ENCODE peak calls at places on chromosomes 11 and 22, in six cellular contexts. M, Z, J, Q, U and W are unnamed samples.

GRCh38 chr11:112656772-112657428 is 304.3 kb upstream of the NCAM1 start:
- DNase-seq in Z (no peak), M (no peak), Q (no peak), U (peak; percentile 42), J (no peak), W (no peak)

GRCh38 chr11:4863893-4864292 is 14.9 kb upstream of the OR51S1 start:
- DNase-seq in U (peak; percentile 6), Z (no peak), Q (no peak), J (no peak), M (no peak), W (no peak)

GRCh38 chr11:116840224-116840745 is 2.9 kb upstream of the APOA1 start:
- DNase-seq in U (peak; percentile 58), M (no peak), Z (no peak), J (peak; percentile 52), Q (no peak), W (no peak)

GRCh38 chr11:86126862-86127261 is 58.0 kb upstream of the PICALM start:
- DNase-seq in J (no peak), M (no peak), Q (no peak), Z (no peak), U (no peak), W (peak; percentile 50)

GRCh38 chr22:39932918-39933649 is 27.1 kb upstream of the TMA7B start:
- DNase-seq in Z (peak; percentile 82), J (no peak), U (peak; percentile 53), M (no peak), Q (peak; percentile 72), W (peak; percentile 53)

GRCh38 chr11:59755701-59756495 is 722 bp downstream of the STX3 start:
- DNase-seq in Z (peak; percentile 83), Q (no peak), J (peak; percentile 93), M (peak; percentile 62), U (peak; percentile 80), W (peak; percentile 85)

GRCh38 chr11:67384851-67385366 is 6.9 kb upstream of the RAD9A start:
- DNase-seq in U (peak; percentile 51), Z (no peak), Q (no peak), M (no peak), J (no peak), W (no peak)

GRCh38 chr11:13074714-13075464 is 65.8 kb downstream of the RASSF10 start:
- DNase-seq in Q (no peak), J (no peak), Z (no peak), M (no peak), U (no peak), W (no peak)

GRCh38 chr11:12195773-12196172 is 85.4 kb downstream of the MICAL2 start:
- DNase-seq in M (no peak), Z (peak; percentile 65), J (no peak), Q (peak; percentile 72), U (no peak), W (no peak)

GRCh38 chr11:126029805-126030204 is 32.9 kb downstream of the CDON start:
- DNase-seq in J (no peak), M (no peak), U (no peak), Z (no peak), Q (no peak), W (no peak)

GRCh38 chr11:118900535-118901384 is 17.1 kb downstream of the CXCR5 start:
- DNase-seq in J (peak; percentile 74), M (no peak), U (no peak), Q (no peak), Z (no peak), W (peak; percentile 44)

GRCh38 chr11:79018371-79018849 is 422.4 kb downstream of the TENM4 start:
- DNase-seq in J (no peak), Z (peak; percentile 2), M (peak; percentile 65), Q (no peak), U (peak; percentile 92), W (no peak)

GRCh38 chr11:30926130-30926529 is 340.0 kb upstream of the MPPED2 start:
- DNase-seq in M (no peak), J (no peak), U (no peak), Z (no peak), Q (no peak), W (no peak)

GRCh38 chr11:128825050-128825806 is 41.9 kb downstream of the KCNJ1 start:
- DNase-seq in J (peak; percentile 74), U (peak; percentile 25), M (no peak), Q (peak; percentile 42), Z (no peak), W (no peak)

GRCh38 chr11:197741-198235 is 4.9 kb downstream of the SCGB1C1 start:
- DNase-seq in M (no peak), J (peak; percentile 58), Q (no peak), U (no peak), Z (no peak), W (peak; percentile 28)

GRCh38 chr22:31841029-31841827 is 87.4 kb downstream of the DEPDC5 start:
- DNase-seq in M (no peak), Q (no peak), Z (no peak), J (no peak), U (no peak), W (no peak)

GRCh38 chr11:123483058-123483457 is 53.0 kb downstream of the GRAMD1B start:
- DNase-seq in Q (no peak), U (peak; percentile 28), M (no peak), Z (no peak), J (no peak), W (no peak)

GRCh38 chr22:17753401-17753989 is 20.8 kb downstream of the BID start:
- DNase-seq in Q (no peak), Z (no peak), J (no peak), U (no peak), M (no peak), W (no peak)

GRCh38 chr22:46673677-46674236 is 53.6 kb downstream of the GRAMD4 start:
- DNase-seq in M (no peak), Q (no peak), Z (no peak), U (no peak), J (no peak), W (no peak)

GRCh38 chr22:29204617-29205183 is 996 bp upstream of the EMID1 start:
- DNase-seq in U (no peak), Z (no peak), Q (no peak), M (peak; percentile 31), J (no peak), W (no peak)

GRCh38 chr11:79415411-79415810 is 25.4 kb downstream of the TENM4 start:
- DNase-seq in M (no peak), Q (no peak), U (no peak), J (no peak), Z (no peak), W (no peak)

GRCh38 chr11:2868604-2869526 is 16.7 kb downstream of the CDKN1C start:
- DNase-seq in Z (no peak), Q (no peak), J (no peak), U (no peak), M (no peak), W (no peak)

GRCh38 chr11:116472661-116473060 is 300.1 kb downstream of the BUD13 start:
- DNase-seq in U (no peak), M (no peak), Q (no peak), Z (no peak), J (no peak), W (no peak)

GRCh38 chr11:9748361-9748970 is 84.6 kb downstream of the SWAP70 start:
- DNase-seq in U (peak; percentile 86), J (no peak), M (peak; percentile 70), Q (peak; percentile 63), Z (peak; percentile 79), W (peak; percentile 75)
- H3K4me3 ChIP-seq in U (no peak overlapping the region), J (no peak overlapping the region), M (no peak overlapping the region), Q (no peak overlapping the region), Z (no peak overlapping the region), W (no peak overlapping the region)

GRCh38 chr11:35372565-35373283 is 46.6 kb downstream of the SLC1A2 start:
- DNase-seq in J (no peak), U (no peak), Z (no peak), M (no peak), Q (no peak), W (no peak)

GRCh38 chr11:35373284-35373933 is 45.9 kb downstream of the SLC1A2 start:
- DNase-seq in U (no peak), Z (no peak), M (peak; percentile 22), Q (no peak), J (no peak), W (no peak)

GRCh38 chr11:35377262-35377661 is 42.1 kb downstream of the SLC1A2 start:
- DNase-seq in U (no peak), Z (no peak), M (peak; percentile 30), Q (no peak), J (no peak), W (no peak)

GRCh38 chr11:35376613-35377012 is 42.7 kb downstream of the SLC1A2 start:
- DNase-seq in M (peak; percentile 48), Z (no peak), Q (no peak), J (no peak), U (no peak), W (no peak)

DNA sequence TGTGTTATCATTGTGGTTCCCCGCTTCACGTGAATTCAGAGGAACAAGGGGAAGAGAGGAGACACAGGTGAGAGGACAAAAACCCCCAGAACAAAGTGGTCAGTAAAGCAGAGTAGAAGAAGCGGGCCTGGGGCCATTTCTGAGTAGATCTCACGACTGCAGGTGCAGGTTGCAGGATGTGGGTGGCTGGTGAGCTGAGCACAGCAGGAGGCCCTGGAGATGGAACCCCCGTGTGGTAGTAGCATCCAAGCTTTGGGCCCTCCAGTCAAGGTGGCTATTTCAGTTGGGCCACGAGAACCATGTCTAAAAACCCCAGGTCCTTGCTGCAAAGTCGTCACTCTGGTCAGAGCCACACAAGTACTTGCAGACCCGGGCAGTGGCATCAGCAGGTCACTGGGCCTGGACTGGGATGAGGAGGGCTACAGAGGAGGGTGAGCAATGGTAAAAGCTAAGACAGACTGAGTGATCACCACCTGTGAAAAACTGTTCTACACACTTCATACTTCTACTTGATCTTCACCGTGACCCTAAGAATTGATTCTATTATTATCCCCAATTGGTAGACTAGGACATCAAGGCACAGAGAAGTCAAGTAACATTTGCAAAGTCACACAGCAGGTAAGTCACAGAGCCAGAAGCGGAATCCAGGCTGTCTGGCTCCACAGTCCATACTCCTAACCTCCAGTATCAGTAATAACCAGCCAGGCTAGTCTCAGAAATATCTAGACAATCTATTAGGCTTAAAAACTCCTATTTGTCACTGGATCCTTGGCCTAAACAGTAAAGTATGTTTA is 43.8 kb downstream of the SLC1A2 start:
- DNase-seq in U (no peak), Z (no peak), Q (no peak), M (no peak), J (no peak), W (no peak)
- TF ChIP-seq CTCF in U (no peak), Z (no peak), Q (no peak), M (no peak), J (no peak), W (no peak)

GRCh38 chr22:19376971-19377370 is 54.6 kb downstream of the HIRA start:
- DNase-seq in J (no peak), Q (no peak), U (no peak), Z (no peak), M (no peak), W (no peak)
- H3K36me3 ChIP-seq in J (peaks cover 100% of the 10 kb centered on the region), Q (peaks cover 40% of the 10 kb centered on the region), U (peaks cover 79% of the 10 kb centered on the region), Z (peaks cover 90% of the 10 kb centered on the region), M (peaks cover 41% of the 10 kb centered on the region), W (peaks cover 4% of the 10 kb centered on the region)

DNA sequence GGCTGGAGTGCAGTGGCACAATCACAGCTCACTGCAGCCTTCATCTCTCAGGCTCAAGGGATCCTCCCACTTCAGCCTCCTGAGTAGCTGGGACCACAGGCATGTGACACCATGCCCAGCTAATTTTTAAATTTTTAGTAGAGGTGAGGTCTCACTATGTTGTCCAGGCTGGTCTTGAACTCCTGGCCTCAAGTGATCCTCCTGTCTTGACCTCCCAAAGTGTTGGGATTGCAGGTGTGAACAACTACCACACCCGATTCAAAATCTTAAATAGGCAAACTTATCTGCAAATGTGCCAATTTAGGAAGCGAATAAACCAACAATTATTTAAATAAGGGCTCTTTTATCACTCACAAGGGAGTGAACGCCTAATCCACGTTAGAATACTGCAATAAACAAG is 3.2 kb upstream of the WEE1 start:
- DNase-seq in U (no peak), M (no peak), Z (no peak), Q (no peak), J (no peak), W (no peak)
- H3K4me3 ChIP-seq in U (no peak overlapping the region), M (no peak overlapping the region), Z (no peak overlapping the region), Q (no peak overlapping the region), J (no peak overlapping the region), W (no peak overlapping the region)